ENCODE peak calls at places on chromosomes 13 and 19, in ten cellular contexts. Y is adrenal gland; E is A673; J is esophagus muscularis mucosa; S is mesothelial cell of epicardium; Z is thyroid gland; D is foreskin keratinocyte; H is activated CD8-positive, alpha-beta T cell treated with anti-CD3 and anti-CD28 coated beads for 36 hours; M is fibroblast of mammary gland; P is thoracic aorta. W is an unnamed sample.

GRCh38 chr13:42363941-42364612 is 92.1 kb downstream of the AKAP11 start:
- DNase-seq in Y (no peak), E (peak), J (peak), S (no peak), Z (no peak), D (peak), H (no peak), M (peak), P (no peak), W (no peak)

GRCh38 chr19:39212377-39212742 is 8.3 kb upstream of the SYCN start:
- DNase-seq in Y (no peak), E (peak), J (no peak), S (no peak), Z (no peak), D (no peak), H (peak), M (peak), P (no peak), W (peak)

GRCh38 chr19:8148410-8149231 is 771 bp downstream of the FBN3 start:
- DNase-seq in Y (no peak), E (no peak), J (no peak), S (no peak), Z (peak), D (no peak), H (peak), M (no peak), P (no peak), W (no peak)

GRCh38 chr13:76570485-76570884 is 315.7 kb downstream of the KCTD12 start:
- DNase-seq in Y (no peak), E (no peak), J (no peak), S (no peak), Z (no peak), D (no peak), H (no peak), M (no peak), P (no peak), W (no peak)

GRCh38 chr13:40672310-40673060 is 6.0 kb upstream of the FOXO1 start:
- DNase-seq in Y (no peak), E (peak), J (no peak), S (no peak), Z (no peak), D (peak), H (peak), M (peak), P (no peak), W (peak)

GRCh38 chr13:47289578-47289977 is 392.7 kb upstream of the HTR2A start:
- DNase-seq in Y (no peak), E (no peak), J (no peak), S (no peak), Z (no peak), D (peak), H (no peak), M (no peak), P (no peak), W (no peak)

GRCh38 chr19:38389957-38390924 is 1.7 kb downstream of the SPRED3 start:
- DNase-seq in Y (no peak), E (no peak), J (no peak), S (no peak), Z (no peak), D (no peak), H (no peak), M (no peak), P (no peak), W (no peak)

GRCh38 chr13:30898721-30899188 is 7.3 kb upstream of the MEDAG start:
- DNase-seq in Y (no peak), E (no peak), J (no peak), S (no peak), Z (no peak), D (peak), H (peak), M (peak), P (peak), W (no peak)

GRCh38 chr13:109938255-109938936 is 152.0 kb upstream of the IRS2 start:
- DNase-seq in Y (no peak), E (peak), J (peak), S (no peak), Z (no peak), D (peak), H (no peak), M (peak), P (no peak), W (no peak)

GRCh38 chr13:27533155-27533643 is 82.8 kb upstream of the MTIF3 start:
- DNase-seq in Y (peak), E (peak), J (peak), S (peak), Z (peak), D (peak), H (peak), M (peak), P (no peak), W (peak)

GRCh38 chr13:97212540-97213146 is 9.5 kb upstream of the MBNL2 start:
- DNase-seq in Y (no peak), E (peak), J (peak), S (no peak), Z (no peak), D (peak), H (no peak), M (peak), P (no peak), W (peak)

GRCh38 chr19:1956868-1957492 is 16.0 kb downstream of the CSNK1G2 start:
- DNase-seq in Y (peak), E (no peak), J (no peak), S (no peak), Z (no peak), D (no peak), H (no peak), M (no peak), P (no peak), W (no peak)

GRCh38 chr19:40791349-40791748 is 7.6 kb upstream of the EGLN2 start:
- DNase-seq in Y (no peak), E (no peak), J (no peak), S (no peak), Z (peak), D (no peak), H (no peak), M (no peak), P (no peak), W (no peak)

GRCh38 chr13:27355894-27356293 is 68.5 kb upstream of the GTF3A start:
- DNase-seq in Y (no peak), E (no peak), J (no peak), S (no peak), Z (no peak), D (no peak), H (no peak), M (no peak), P (no peak), W (no peak)

GRCh38 chr13:99977912-99978780 is 3.4 kb upstream of the ZIC2 start:
- DNase-seq in Y (no peak), E (no peak), J (no peak), S (no peak), Z (no peak), D (no peak), H (no peak), M (no peak), P (no peak), W (no peak)

GRCh38 chr19:35783469-35784400 is 8.4 kb downstream of the ARHGAP33 start:
- DNase-seq in Y (no peak), E (no peak), J (no peak), S (no peak), Z (no peak), D (no peak), H (peak), M (no peak), P (no peak), W (no peak)

GRCh38 chr19:12701596-12702282 is 5.3 kb upstream of the FBXW9 start:
- DNase-seq in Y (no peak), E (no peak), J (no peak), S (no peak), Z (no peak), D (no peak), H (no peak), M (no peak), P (no peak), W (no peak)

GRCh38 chr13:29481603-29482002 is 113.9 kb downstream of the SLC7A1 start:
- DNase-seq in Y (no peak), E (no peak), J (no peak), S (no peak), Z (no peak), D (no peak), H (no peak), M (no peak), P (no peak), W (no peak)

GRCh38 chr19:28710278-28710677 is 502.7 kb downstream of the UQCRFS1 start:
- DNase-seq in Y (no peak), E (peak), J (no peak), S (no peak), Z (no peak), D (peak), H (no peak), M (peak), P (no peak), W (no peak)

GRCh38 chr19:55340784-55341147 is 1.1 kb downstream of the KMT5C start:
- DNase-seq in Y (no peak), E (peak), J (no peak), S (no peak), Z (peak), D (no peak), H (peak), M (no peak), P (no peak), W (peak)

GRCh38 chr19:45451850-45452387 is 15.9 kb upstream of the FOSB start:
- DNase-seq in Y (no peak), E (no peak), J (no peak), S (no peak), Z (no peak), D (no peak), H (no peak), M (no peak), P (no peak), W (no peak)

DNA sequence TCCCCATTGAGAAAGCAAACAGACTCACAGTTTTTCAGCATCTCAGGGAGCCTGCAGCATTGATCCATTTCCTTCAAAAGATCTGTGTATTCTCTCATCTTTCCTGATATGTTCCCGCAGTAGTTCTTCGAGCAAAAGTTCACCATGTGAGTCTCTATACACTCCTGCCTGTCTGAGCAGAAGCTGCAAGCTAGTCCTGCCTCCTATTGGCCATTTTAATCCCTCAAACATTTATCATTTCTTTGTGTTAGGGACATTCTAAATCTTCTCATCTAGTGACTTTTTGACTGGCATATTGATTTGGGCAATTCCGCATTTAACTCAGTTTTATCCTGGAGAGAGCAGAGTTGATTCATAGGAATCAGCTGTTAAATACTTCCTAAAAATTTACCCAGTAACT is 660.4 kb upstream of the KLF12 start:
- DNase-seq in Y (no peak), E (peak), J (no peak), S (no peak), Z (no peak), D (no peak), H (no peak), M (peak), P (no peak), W (no peak)
- TF ChIP-seq CTCF in Y (no peak), E (peak), J (no peak), S (no peak), Z (no peak), D (no peak), H (no peak), M (peak), P (no peak), W (no peak)

GRCh38 chr19:19034204-19034624 is 811 bp downstream of the ARMC6 start:
- DNase-seq in Y (peak), E (peak), J (no peak), S (no peak), Z (peak), D (peak), H (peak), M (peak), P (no peak), W (peak)

GRCh38 chr19:19028526-19028925 is 4.8 kb downstream of the SUGP2 start:
- DNase-seq in Y (no peak), E (no peak), J (no peak), S (no peak), Z (no peak), D (no peak), H (no peak), M (no peak), P (no peak), W (no peak)

GRCh38 chr19:19032420-19033175 is 719 bp downstream of the SUGP2 start:
- DNase-seq in Y (peak), E (peak), J (peak), S (peak), Z (peak), D (peak), H (peak), M (peak), P (peak), W (peak)

GRCh38 chr19:19033176-19033425 is 216 bp downstream of the SUGP2 start:
- DNase-seq in Y (no peak), E (no peak), J (no peak), S (no peak), Z (no peak), D (no peak), H (no peak), M (no peak), P (no peak), W (no peak)

DNA sequence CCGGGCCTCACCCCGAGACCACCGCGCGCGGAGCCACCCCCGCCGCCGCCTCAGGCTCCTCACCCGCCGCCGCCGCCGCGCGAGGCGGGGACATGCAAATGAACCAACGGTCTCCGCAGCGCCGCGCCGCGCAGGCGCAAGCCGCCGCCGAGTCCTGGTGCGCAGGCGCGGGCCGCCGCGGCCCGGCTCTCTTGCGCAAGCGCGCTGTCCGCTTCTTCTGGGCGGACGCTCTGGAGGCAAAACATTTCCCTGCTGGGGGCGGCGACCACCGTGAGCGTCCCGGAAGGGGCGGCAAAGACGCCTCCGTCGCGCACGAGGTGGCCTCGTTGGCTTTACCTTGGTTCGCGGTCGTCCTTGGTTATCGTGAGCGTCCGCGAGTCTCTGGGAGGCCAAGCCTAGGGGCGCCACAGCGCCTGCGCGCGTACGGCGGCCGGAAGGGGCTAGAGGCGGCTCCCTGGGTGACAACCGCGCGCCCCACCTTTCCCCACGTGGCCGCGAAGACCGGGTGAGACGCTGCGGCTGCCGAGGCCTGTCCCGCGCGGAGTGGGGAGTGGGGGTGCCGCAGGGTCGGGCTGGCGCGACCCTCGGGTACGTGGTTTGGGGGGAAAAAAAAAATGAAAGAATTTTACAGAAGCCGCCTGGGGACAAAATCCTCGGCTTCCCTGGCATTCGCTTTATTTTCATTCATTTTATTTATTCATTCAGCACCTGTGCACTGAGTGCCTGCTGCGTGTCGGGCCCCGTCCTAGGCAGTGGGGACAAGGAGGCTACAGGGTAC is at the start of the genes ARMC6 and SUGP2:
- DNase-seq in Y (peak), E (peak), J (peak), S (peak), Z (peak), D (peak), H (peak), M (peak), P (peak), W (peak)
- TF ChIP-seq CTCF in Y (no peak), E (peak), J (no peak), S (no peak), Z (no peak), D (no peak), H (no peak), M (no peak), P (no peak), W (peak)

GRCh38 chr19:53903055-53903680 is 5.9 kb upstream of the CACNG7 start:
- DNase-seq in Y (no peak), E (peak), J (no peak), S (no peak), Z (peak), D (peak), H (peak), M (peak), P (no peak), W (peak)
- TF ChIP-seq CTCF in Y (no peak), E (no peak), J (no peak), S (no peak), Z (no peak), D (no peak), H (no peak), M (no peak), P (no peak), W (no peak)

GRCh38 chr13:48728226-48728625 is 74.5 kb downstream of the CYSLTR2 start:
- DNase-seq in Y (no peak), E (no peak), J (no peak), S (no peak), Z (no peak), D (no peak), H (no peak), M (no peak), P (no peak), W (no peak)

GRCh38 chr13:48733739-48734329 is 80.1 kb downstream of the CYSLTR2 start:
- DNase-seq in Y (no peak), E (no peak), J (no peak), S (no peak), Z (no peak), D (no peak), H (no peak), M (peak), P (no peak), W (no peak)

GRCh38 chr13:48731957-48732569 is 78.3 kb downstream of the CYSLTR2 start:
- DNase-seq in Y (peak), E (peak), J (no peak), S (no peak), Z (peak), D (no peak), H (peak), M (peak), P (no peak), W (peak)

GRCh38 chr13:48728876-48729275 is 75.1 kb downstream of the CYSLTR2 start:
- DNase-seq in Y (no peak), E (no peak), J (no peak), S (no peak), Z (no peak), D (no peak), H (no peak), M (peak), P (no peak), W (no peak)

DNA sequence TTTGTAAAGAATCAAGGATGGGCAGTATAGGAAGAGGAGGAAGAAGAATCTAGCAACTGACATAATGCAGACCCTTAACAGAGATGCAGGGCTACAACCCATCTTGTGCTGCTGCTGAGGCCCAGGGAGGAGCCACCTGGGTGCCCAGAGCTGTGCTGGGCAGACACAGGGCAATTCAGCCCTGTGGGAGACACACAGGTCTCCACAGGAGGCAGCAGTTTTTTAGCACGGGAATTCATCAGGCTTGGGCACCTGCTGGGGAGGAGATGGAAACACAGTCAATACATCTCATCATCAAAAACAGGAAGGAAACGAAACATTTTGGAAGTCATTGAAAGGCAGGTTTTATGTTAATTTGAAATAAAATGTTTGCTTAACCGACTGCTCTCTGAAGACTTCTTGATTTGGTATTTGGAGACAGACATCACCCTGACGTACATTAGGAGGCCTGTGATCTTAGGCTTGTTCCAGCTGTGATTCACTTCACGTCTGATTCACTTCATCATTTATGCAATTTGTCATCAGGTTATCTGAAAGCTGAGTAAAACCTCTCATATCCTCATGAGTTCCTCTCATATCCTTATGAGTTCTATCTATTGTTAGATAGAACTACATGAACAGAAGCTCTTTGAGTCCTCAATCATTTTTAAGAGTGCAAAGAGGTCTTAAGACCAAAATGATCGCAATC is 77.4 kb downstream of the CYSLTR2 start:
- DNase-seq in Y (no peak), E (peak), J (no peak), S (no peak), Z (no peak), D (peak), H (no peak), M (peak), P (no peak), W (no peak)
- TF ChIP-seq CTCF in Y (no peak), E (no peak), J (no peak), S (peak), Z (no peak), D (peak), H (no peak), M (no peak), P (no peak), W (no peak)

GRCh38 chr19:4198467-4199126 is 16.1 kb downstream of the ANKRD24 start:
- DNase-seq in Y (no peak), E (no peak), J (no peak), S (no peak), Z (no peak), D (no peak), H (no peak), M (no peak), P (no peak), W (no peak)

GRCh38 chr19:4197625-4198466 is 15.4 kb downstream of the ANKRD24 start:
- DNase-seq in Y (no peak), E (no peak), J (no peak), S (no peak), Z (no peak), D (no peak), H (peak), M (no peak), P (no peak), W (no peak)

GRCh38 chr19:4201798-4202197 is 19.3 kb downstream of the ANKRD24 start:
- DNase-seq in Y (no peak), E (no peak), J (no peak), S (no peak), Z (no peak), D (no peak), H (no peak), M (no peak), P (no peak), W (no peak)

GRCh38 chr19:4199699-4200293 is 17.3 kb downstream of the ANKRD24 start:
- DNase-seq in Y (no peak), E (no peak), J (no peak), S (no peak), Z (no peak), D (no peak), H (no peak), M (no peak), P (no peak), W (no peak)

GRCh38 chr19:4200940-4201542 is 18.6 kb downstream of the ANKRD24 start:
- DNase-seq in Y (no peak), E (no peak), J (no peak), S (no peak), Z (no peak), D (no peak), H (no peak), M (no peak), P (no peak), W (no peak)
- TF ChIP-seq CTCF in Y (no peak), E (no peak), J (no peak), S (no peak), Z (no peak), D (no peak), H (no peak), M (no peak), P (no peak), W (no peak)

DNA sequence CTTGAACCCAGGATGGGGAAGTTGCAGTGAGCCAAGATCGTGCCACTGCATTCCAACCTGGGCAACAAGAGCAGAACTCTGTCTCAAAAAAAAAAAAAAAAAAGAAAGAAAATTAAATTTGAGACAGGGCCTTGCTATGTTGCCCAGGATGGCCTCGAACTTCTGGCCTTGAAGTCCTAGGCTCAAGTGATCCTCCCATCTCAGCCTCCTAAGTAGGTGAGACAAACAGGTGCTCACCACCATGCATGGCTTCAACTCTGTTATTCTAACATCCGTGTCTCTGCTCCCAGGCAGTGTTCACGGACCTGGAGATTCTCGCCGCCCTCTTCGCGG is 40.3 kb downstream of the PDE4A start:
- DNase-seq in Y (no peak), E (no peak), J (no peak), S (no peak), Z (no peak), D (no peak), H (no peak), M (no peak), P (no peak), W (no peak)
- TF ChIP-seq CTCF in Y (no peak), E (no peak), J (no peak), S (no peak), Z (no peak), D (no peak), H (no peak), M (no peak), P (no peak), W (no peak)

W was measured in body of pancreas.